ENCODE peak calls at places on chromosome 12, in eight cellular contexts. U, Q, V, Z, S, L, F and J are unnamed samples.

GRCh38 chr12:69927145-69927544 is 102.1 kb downstream of the MYRFL start:
- DNase-seq in L (no peak), Q (no peak), F (no peak), V (no peak), U (no peak), Z (no peak), S (no peak), J (no peak)

GRCh38 chr12:85626031-85626781 is 210.0 kb downstream of the RASSF9 start:
- DNase-seq in L (peak), S (no peak), Z (peak), Q (no peak), U (peak), F (peak), V (no peak), J (no peak)

GRCh38 chr12:62618948-62619347 is 152.3 kb downstream of the MON2 start:
- DNase-seq in Z (no peak), U (no peak), Q (no peak), V (no peak), L (no peak), F (no peak), S (no peak), J (no peak)

GRCh38 chr12:112514926-112515642 is 96.3 kb downstream of the PTPN11 start:
- DNase-seq in L (no peak), F (no peak), Q (no peak), U (peak), Z (no peak), V (no peak), S (no peak), J (peak)

GRCh38 chr12:96500686-96501085 is 11.3 kb downstream of the CFAP54 start:
- DNase-seq in L (peak), V (no peak), F (no peak), U (peak), S (no peak), Z (no peak), Q (no peak), J (no peak)

GRCh38 chr12:54000105-54000773 is at the start of gene HOXC9:
- DNase-seq in U (peak), S (no peak), F (no peak), Z (no peak), V (no peak), Q (no peak), L (peak), J (no peak)

GRCh38 chr12:49809369-49810158 is 18.6 kb downstream of the NCKAP5L start:
- DNase-seq in V (no peak), F (no peak), L (no peak), U (no peak), S (no peak), Q (no peak), Z (no peak), J (no peak)

GRCh38 chr12:71159260-71159659 is 1.5 kb upstream of the TSPAN8 start:
- DNase-seq in Q (no peak), Z (no peak), S (no peak), U (no peak), F (no peak), V (no peak), L (no peak), J (no peak)

GRCh38 chr12:104985206-104985605 is 910 bp upstream of the NOPCHAP1 start:
- DNase-seq in Q (no peak), V (no peak), S (no peak), F (no peak), Z (no peak), U (no peak), L (no peak), J (no peak)

GRCh38 chr12:99232324-99232723 is 415.2 kb upstream of the GARIN6 start:
- DNase-seq in Q (no peak), L (no peak), Z (no peak), U (no peak), S (no peak), F (no peak), V (no peak), J (no peak)

GRCh38 chr12:12791756-12792346 is 6.4 kb downstream of the APOLD1 start:
- DNase-seq in Q (no peak), F (peak), S (no peak), V (no peak), L (peak), Z (no peak), U (peak), J (no peak)

GRCh38 chr12:122099856-122100255 is 21.3 kb downstream of the MLXIP start:
- DNase-seq in Z (no peak), Q (no peak), S (no peak), L (no peak), U (no peak), F (no peak), V (no peak), J (no peak)